ENCODE peak calls at places on chromosomes 7 and 10, in four cellular contexts. W is GM12878, O is HepG2, E is K562. Z is an unnamed sample.

GRCh38 chr10:31320598-31321211 is 1.7 kb downstream of the ZEB1 start:
- DNase-seq in W (no peak), O (peak), E (peak), Z (peak)

GRCh38 chr7:20030915-20031362 is 186.2 kb downstream of the MACC1 start:
- DNase-seq in W (peak), O (no peak), E (no peak), Z (no peak)

GRCh38 chr7:26117142-26117807 is 34.7 kb upstream of the NFE2L3 start:
- DNase-seq in W (no peak), O (peak), E (no peak), Z (peak)

GRCh38 chr10:113788604-113789083 is 37.2 kb downstream of the PLEKHS1 start:
- DNase-seq in W (peak), O (no peak), E (peak), Z (no peak)

GRCh38 chr7:26078437-26079362 is 73.3 kb upstream of the NFE2L3 start:
- DNase-seq in W (peak), O (peak), E (peak), Z (peak)

GRCh38 chr7:51316262-51316665 is 345 bp downstream of the COBL start:
- DNase-seq in W (no peak), O (no peak), E (no peak), Z (peak)

GRCh38 chr7:100127866-100128601 is 1.3 kb downstream of the MBLAC1 start:
- DNase-seq in W (no peak), O (no peak), E (no peak), Z (peak)

GRCh38 chr10:73113543-73113942 is 3.3 kb downstream of the NUDT13 start:
- DNase-seq in W (no peak), O (no peak), E (no peak), Z (no peak)

GRCh38 chr10:86306628-86307278 is 59.8 kb downstream of the GRID1 start:
- DNase-seq in W (no peak), O (peak), E (peak), Z (peak)

GRCh38 chr10:22325272-22325947 is 4.5 kb downstream of the BMI1 start:
- DNase-seq in W (no peak), O (peak), E (peak), Z (peak)

GRCh38 chr10:83983578-83984255 is 155.6 kb upstream of the GHITM start:
- DNase-seq in W (no peak), O (peak), E (peak), Z (peak)

GRCh38 chr10:62637249-62638061 is 167.1 kb upstream of the ADO start:
- DNase-seq in W (peak), O (peak), E (no peak), Z (no peak)

GRCh38 chr7:132882714-132883428 is 199.0 kb downstream of the CHCHD3 start:
- DNase-seq in W (peak), O (no peak), E (no peak), Z (no peak)

GRCh38 chr7:28565990-28566389 is 153.7 kb downstream of the CREB5 start:
- DNase-seq in W (no peak), O (no peak), E (no peak), Z (no peak)

GRCh38 chr10:60089095-60089494 is 182.7 kb upstream of the CCDC6 start:
- DNase-seq in W (no peak), O (peak), E (no peak), Z (no peak)

GRCh38 chr10:84291389-84291788 is 37.0 kb upstream of the CCSER2 start:
- DNase-seq in W (no peak), O (peak), E (no peak), Z (peak)

GRCh38 chr7:117381357-117381756 is 45.9 kb downstream of the ASZ1 start:
- DNase-seq in W (no peak), O (no peak), E (no peak), Z (no peak)

GRCh38 chr7:137847418-137848050 is 760 bp upstream of the DGKI start:
- DNase-seq in W (peak), O (no peak), E (no peak), Z (peak)

GRCh38 chr7:137850586-137850985 is 3.8 kb upstream of the DGKI start:
- DNase-seq in W (no peak), O (no peak), E (no peak), Z (no peak)

GRCh38 chr7:137848095-137848494 is 1.3 kb upstream of the DGKI start:
- DNase-seq in W (no peak), O (no peak), E (no peak), Z (no peak)

GRCh38 chr7:137844690-137845425 is 1.9 kb downstream of the DGKI start:
- DNase-seq in W (no peak), O (no peak), E (no peak), Z (no peak)

GRCh38 chr7:137846588-137847417 is at the start of gene DGKI:
- DNase-seq in W (no peak), O (no peak), E (no peak), Z (peak)
- TF ChIP-seq CBFB in W (no peak), O (no peak), E (no peak), Z (no peak)

GRCh38 chr7:47104206-47104549 is 477.7 kb downstream of the TNS3 start:
- DNase-seq in W (no peak), O (no peak), E (no peak), Z (no peak)

GRCh38 chr7:47102442-47102841 is 479.5 kb downstream of the TNS3 start:
- DNase-seq in W (no peak), O (no peak), E (no peak), Z (no peak)

GRCh38 chr7:47103498-47104205 is 478.3 kb downstream of the TNS3 start:
- DNase-seq in W (no peak), O (no peak), E (peak), Z (no peak)

GRCh38 chr7:47100148-47100547 is 481.8 kb downstream of the TNS3 start:
- DNase-seq in W (no peak), O (no peak), E (no peak), Z (no peak)

DNA sequence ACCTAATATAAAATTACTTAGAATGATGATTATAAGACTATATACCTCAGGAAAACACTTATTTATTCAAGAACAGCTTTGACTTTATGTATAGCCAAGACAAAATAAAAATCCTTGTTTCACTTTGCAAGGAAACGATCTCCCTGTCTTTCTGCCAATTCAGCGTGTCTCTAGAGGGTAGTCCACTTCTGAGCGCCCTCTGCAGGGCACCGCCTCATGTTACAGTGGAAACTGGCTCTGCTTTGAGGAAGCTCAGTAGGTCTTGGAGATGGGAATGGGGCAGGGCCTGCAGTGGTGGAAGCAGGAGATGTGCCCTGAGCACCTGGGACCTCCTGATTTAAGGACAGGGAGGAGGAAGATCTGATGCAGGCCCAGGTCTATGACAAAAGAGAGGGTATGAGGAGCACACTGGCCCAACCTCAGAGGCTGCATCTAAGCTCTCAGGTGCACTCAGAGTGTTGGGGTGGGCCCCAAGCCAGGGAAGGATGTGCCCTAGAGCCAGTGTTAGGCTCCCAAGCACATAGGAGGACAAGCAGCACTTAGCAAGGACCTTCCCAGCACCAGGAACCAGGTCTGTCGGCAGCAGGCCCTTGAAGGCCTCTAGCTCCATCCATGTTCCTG is 481.0 kb downstream of the TNS3 start:
- DNase-seq in W (no peak), O (peak), E (peak), Z (peak)
- TF ChIP-seq CBFB in W (no peak), O (no peak), E (no peak), Z (no peak)

GRCh38 chr7:107179326-107180163 is 10.7 kb downstream of the HBP1 start:
- DNase-seq in W (no peak), O (no peak), E (peak), Z (no peak)
- TF ChIP-seq CBFB in W (no peak), O (no peak), E (no peak), Z (no peak)

GRCh38 chr7:6706666-6707407 is at the start of gene ZNF12:
- DNase-seq in W (peak), O (peak), E (peak), Z (peak)

GRCh38 chr7:6708304-6708703 is 1.6 kb upstream of the ZNF12 start:
- DNase-seq in W (no peak), O (peak), E (no peak), Z (no peak)

GRCh38 chr7:6709808-6710207 is 3.1 kb upstream of the ZNF12 start:
- DNase-seq in W (no peak), O (peak), E (no peak), Z (no peak)

GRCh38 chr7:6700793-6701192 is 6.0 kb downstream of the ZNF12 start:
- DNase-seq in W (no peak), O (no peak), E (no peak), Z (no peak)

GRCh38 chr7:6705959-6706665 is 635 bp downstream of the ZNF12 start:
- DNase-seq in W (no peak), O (peak), E (peak), Z (peak)
- TF ChIP-seq CBFB in W (no peak), O (no peak), E (no peak), Z (no peak)

GRCh38 chr7:74173074-74173473 is 1.1 kb upstream of the EIF4H start:
- DNase-seq in W (no peak), O (peak), E (no peak), Z (no peak)
- TF ChIP-seq CBFB in W (no peak), O (no peak), E (no peak), Z (no peak)

GRCh38 chr7:31495653-31496052 is 18.2 kb upstream of the ITPRID1 start:
- DNase-seq in W (no peak), O (no peak), E (no peak), Z (no peak)

GRCh38 chr7:31494421-31494820 is 19.5 kb upstream of the ITPRID1 start:
- DNase-seq in W (no peak), O (no peak), E (no peak), Z (no peak)

GRCh38 chr7:31493714-31494181 is 20.1 kb upstream of the ITPRID1 start:
- DNase-seq in W (no peak), O (peak), E (no peak), Z (no peak)

GRCh38 chr7:31500656-31501055 is 13.2 kb upstream of the ITPRID1 start:
- DNase-seq in W (no peak), O (no peak), E (no peak), Z (no peak)

DNA sequence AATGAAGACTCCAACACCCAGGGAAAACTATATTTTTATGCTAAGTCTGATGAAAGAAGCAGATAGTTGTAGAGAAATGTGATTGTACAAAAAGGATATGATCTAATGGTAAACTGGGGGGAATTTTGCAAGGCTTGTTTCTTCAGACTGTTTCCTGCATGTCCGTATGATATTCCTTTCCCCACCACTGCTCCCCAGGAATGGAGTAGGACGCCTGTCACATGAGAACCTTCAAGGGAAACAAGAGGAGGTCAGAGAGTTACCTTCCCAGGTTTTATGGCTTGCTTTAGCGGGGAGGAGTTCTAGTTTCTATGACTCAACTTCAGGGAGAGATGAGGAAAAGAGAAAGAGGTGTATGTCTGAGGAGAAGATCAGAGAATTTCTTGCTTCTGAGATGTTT is 16.4 kb upstream of the ITPRID1 start:
- DNase-seq in W (no peak), O (no peak), E (no peak), Z (no peak)
- TF ChIP-seq CBFB in W (no peak), O (no peak), E (no peak), Z (no peak)

DNA sequence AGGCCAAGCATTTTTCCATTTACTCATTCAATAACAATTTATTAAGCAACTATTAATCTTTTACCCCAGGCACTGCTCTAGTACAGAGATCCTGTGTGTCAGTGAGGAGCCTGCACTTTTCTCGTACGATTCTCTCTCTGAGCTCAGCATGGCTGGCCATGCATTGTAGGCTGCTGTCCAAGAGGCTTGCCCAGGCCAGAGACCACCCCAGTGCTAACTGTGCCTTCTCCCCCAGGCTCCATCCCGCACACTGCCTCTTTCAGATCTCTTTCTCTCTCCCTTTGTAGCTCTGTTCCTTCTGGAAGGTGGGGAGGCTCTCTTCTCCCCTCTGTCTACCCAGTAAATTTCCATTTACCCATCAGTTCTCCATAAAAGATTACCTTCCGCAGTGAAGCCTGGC is 101.0 kb upstream of the IKZF1 start:
- DNase-seq in W (no peak), O (no peak), E (no peak), Z (no peak)
- TF ChIP-seq CBFB in W (no peak), O (no peak), E (no peak), Z (no peak)

Z was measured in WTC11.